ENCODE peak calls at places on chromosomes 16 and 17, in six cellular contexts. One of them, this sample, is unnamed.

GRCh38 chr16:647173-647902 is 1.8 kb upstream of the WDR90 start:
- DNase-seq in H1: no peak
- DNase-seq in HCT116: no peak
- DNase-seq in HepG2: no peak
- DNase-seq in SK-N-SH: no peak
- DNase-seq in K562: no peak
- DNase-seq in this sample: no peak

GRCh38 chr16:69131167-69131748 is 1.1 kb downstream of the CHTF8 start:
- DNase-seq in H1: no peak
- DNase-seq in HCT116: no peak
- DNase-seq in HepG2: no peak
- DNase-seq in SK-N-SH: peak
- DNase-seq in K562: peak
- DNase-seq in this sample: no peak

GRCh38 chr17:50627782-50628601 is 6.7 kb upstream of the ABCC3 start:
- DNase-seq in H1: no peak
- DNase-seq in HCT116: no peak
- DNase-seq in HepG2: peak
- DNase-seq in SK-N-SH: peak
- DNase-seq in K562: no peak
- DNase-seq in this sample: no peak

GRCh38 chr16:85782476-85782875 is 16.9 kb downstream of the EMC8 start:
- DNase-seq in H1: no peak
- DNase-seq in HCT116: no peak
- DNase-seq in HepG2: no peak
- DNase-seq in SK-N-SH: no peak
- DNase-seq in K562: no peak
- DNase-seq in this sample: no peak

GRCh38 chr17:63834431-63835166 is 7.1 kb upstream of the FTSJ3 start:
- DNase-seq in H1: peak
- DNase-seq in HCT116: peak
- DNase-seq in HepG2: peak
- DNase-seq in SK-N-SH: peak
- DNase-seq in K562: peak
- DNase-seq in this sample: no peak

GRCh38 chr17:3747805-3748204 is 24.1 kb downstream of the HASPIN start:
- DNase-seq in H1: no peak
- DNase-seq in HCT116: no peak
- DNase-seq in HepG2: peak
- DNase-seq in SK-N-SH: no peak
- DNase-seq in K562: no peak
- DNase-seq in this sample: no peak

GRCh38 chr17:8557176-8557806 is 73.2 kb downstream of the MYH10 start:
- DNase-seq in H1: no peak
- DNase-seq in HCT116: no peak
- DNase-seq in HepG2: no peak
- DNase-seq in SK-N-SH: no peak
- DNase-seq in K562: no peak
- DNase-seq in this sample: no peak

GRCh38 chr17:42312035-42312284 is 23.7 kb downstream of the STAT5A start:
- DNase-seq in H1: no peak
- DNase-seq in HCT116: no peak
- DNase-seq in HepG2: no peak
- DNase-seq in SK-N-SH: no peak
- DNase-seq in K562: no peak
- DNase-seq in this sample: no peak

GRCh38 chr17:77498056-77498785 is 357.5 kb downstream of the SEC14L1 start:
- DNase-seq in H1: no peak
- DNase-seq in HCT116: no peak
- DNase-seq in HepG2: no peak
- DNase-seq in SK-N-SH: peak
- DNase-seq in K562: no peak
- DNase-seq in this sample: no peak

GRCh38 chr17:21015564-21015963 is 27.2 kb downstream of the USP22 start:
- DNase-seq in H1: no peak
- DNase-seq in HCT116: no peak
- DNase-seq in HepG2: no peak
- DNase-seq in SK-N-SH: no peak
- DNase-seq in K562: no peak
- DNase-seq in this sample: no peak

GRCh38 chr17:21016826-21017225 is 26.0 kb downstream of the USP22 start:
- DNase-seq in H1: no peak
- DNase-seq in HCT116: no peak
- DNase-seq in HepG2: no peak
- DNase-seq in SK-N-SH: no peak
- DNase-seq in K562: no peak
- DNase-seq in this sample: no peak

GRCh38 chr17:21017861-21018260 is 24.9 kb downstream of the USP22 start:
- DNase-seq in H1: no peak
- DNase-seq in HCT116: no peak
- DNase-seq in HepG2: no peak
- DNase-seq in SK-N-SH: no peak
- DNase-seq in K562: no peak
- DNase-seq in this sample: no peak

GRCh38 chr17:21018894-21019293 is 23.9 kb downstream of the USP22 start:
- DNase-seq in H1: no peak
- DNase-seq in HCT116: no peak
- DNase-seq in HepG2: no peak
- DNase-seq in SK-N-SH: no peak
- DNase-seq in K562: no peak
- DNase-seq in this sample: no peak

DNA sequence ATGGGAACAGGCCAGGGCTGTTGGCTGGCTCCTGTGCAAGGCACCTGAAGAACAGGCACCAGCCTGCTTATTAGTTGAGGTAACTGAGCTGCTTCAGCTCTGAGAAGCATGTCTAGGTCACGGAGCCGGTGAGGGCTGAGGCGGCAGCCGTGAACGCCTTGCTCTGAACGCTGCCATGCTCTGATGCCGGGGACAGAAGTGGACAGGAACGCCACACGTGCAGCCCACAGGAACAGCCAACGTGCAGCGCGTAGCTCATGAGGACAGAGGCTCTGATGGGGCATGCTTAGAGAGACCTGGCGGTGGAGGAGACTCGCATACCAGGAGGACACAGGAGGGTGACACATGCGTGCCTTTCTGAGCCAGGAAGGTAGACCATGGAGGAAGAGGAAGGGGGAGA is 25.6 kb downstream of the USP22 start:
- DNase-seq in H1: no peak
- DNase-seq in HCT116: no peak
- DNase-seq in HepG2: no peak
- DNase-seq in SK-N-SH: no peak
- DNase-seq in K562: no peak
- DNase-seq in this sample: no peak
- TF ChIP-seq SIN3A in H1: no peak
- TF ChIP-seq SIN3A in HCT116: no peak
- TF ChIP-seq SIN3A in HepG2: no peak
- TF ChIP-seq SIN3A in SK-N-SH: no peak
- TF ChIP-seq SIN3A in K562: no peak
- TF ChIP-seq SIN3A in this sample: no peak

DNA sequence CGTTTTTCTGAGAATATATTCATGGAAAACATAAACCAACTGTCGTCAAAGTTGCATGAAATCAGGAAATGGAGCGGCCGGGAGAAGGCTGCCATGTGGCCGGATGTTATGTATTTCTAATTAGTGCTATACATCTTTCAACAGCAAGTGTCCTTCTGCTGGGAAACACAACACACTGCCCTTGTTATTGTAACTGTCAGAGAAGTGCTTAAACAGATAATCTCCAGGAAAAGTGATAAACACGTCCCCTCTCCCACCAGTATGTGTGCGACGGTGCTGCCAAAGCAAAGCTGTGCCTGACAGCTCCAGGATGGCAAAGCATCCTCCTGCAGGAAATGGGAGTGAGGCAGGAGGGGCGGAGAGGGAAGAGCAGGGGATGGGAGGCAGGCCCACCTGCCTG is 111.8 kb downstream of the SMG6 start:
- DNase-seq in H1: no peak
- DNase-seq in HCT116: no peak
- DNase-seq in HepG2: no peak
- DNase-seq in SK-N-SH: no peak
- DNase-seq in K562: no peak
- DNase-seq in this sample: no peak
- H3K9ac ChIP-seq in H1: no peak
- H3K9ac ChIP-seq in HCT116: no peak
- H3K9ac ChIP-seq in HepG2: no peak
- H3K9ac ChIP-seq in SK-N-SH: peak
- H3K9ac ChIP-seq in K562: no peak
- H3K9ac ChIP-seq in this sample: no peak

GRCh38 chr17:1797323-1797722 is 32.4 kb downstream of the SMYD4 start:
- DNase-seq in H1: no peak
- DNase-seq in HCT116: no peak
- DNase-seq in HepG2: no peak
- DNase-seq in SK-N-SH: no peak
- DNase-seq in K562: peak
- DNase-seq in this sample: no peak

GRCh38 chr17:1800240-1800639 is 29.5 kb downstream of the SMYD4 start:
- DNase-seq in H1: no peak
- DNase-seq in HCT116: no peak
- DNase-seq in HepG2: no peak
- DNase-seq in SK-N-SH: no peak
- DNase-seq in K562: no peak
- DNase-seq in this sample: no peak

GRCh38 chr17:1808649-1809048 is 21.1 kb downstream of the SMYD4 start:
- DNase-seq in H1: no peak
- DNase-seq in HCT116: no peak
- DNase-seq in HepG2: no peak
- DNase-seq in SK-N-SH: no peak
- DNase-seq in K562: no peak
- DNase-seq in this sample: no peak

GRCh38 chr17:1802429-1802828 is 27.3 kb downstream of the SMYD4 start:
- DNase-seq in H1: no peak
- DNase-seq in HCT116: no peak
- DNase-seq in HepG2: no peak
- DNase-seq in SK-N-SH: no peak
- DNase-seq in K562: no peak
- DNase-seq in this sample: no peak

GRCh38 chr17:1803280-1803679 is 26.4 kb downstream of the SMYD4 start:
- DNase-seq in H1: no peak
- DNase-seq in HCT116: no peak
- DNase-seq in HepG2: no peak
- DNase-seq in SK-N-SH: no peak
- DNase-seq in K562: no peak
- DNase-seq in this sample: no peak
- TF ChIP-seq SIN3A in H1: no peak
- TF ChIP-seq SIN3A in HCT116: no peak
- TF ChIP-seq SIN3A in HepG2: no peak
- TF ChIP-seq SIN3A in SK-N-SH: no peak
- TF ChIP-seq SIN3A in K562: no peak
- TF ChIP-seq SIN3A in this sample: no peak

GRCh38 chr16:23795369-23795768 is 40.4 kb upstream of the PRKCB start:
- DNase-seq in H1: no peak
- DNase-seq in HCT116: no peak
- DNase-seq in HepG2: no peak
- DNase-seq in SK-N-SH: no peak
- DNase-seq in K562: no peak
- DNase-seq in this sample: no peak
- H3K9ac ChIP-seq in H1: no peak
- H3K9ac ChIP-seq in HCT116: no peak
- H3K9ac ChIP-seq in HepG2: no peak
- H3K9ac ChIP-seq in SK-N-SH: no peak
- H3K9ac ChIP-seq in K562: no peak
- H3K9ac ChIP-seq in this sample: no peak

DNA sequence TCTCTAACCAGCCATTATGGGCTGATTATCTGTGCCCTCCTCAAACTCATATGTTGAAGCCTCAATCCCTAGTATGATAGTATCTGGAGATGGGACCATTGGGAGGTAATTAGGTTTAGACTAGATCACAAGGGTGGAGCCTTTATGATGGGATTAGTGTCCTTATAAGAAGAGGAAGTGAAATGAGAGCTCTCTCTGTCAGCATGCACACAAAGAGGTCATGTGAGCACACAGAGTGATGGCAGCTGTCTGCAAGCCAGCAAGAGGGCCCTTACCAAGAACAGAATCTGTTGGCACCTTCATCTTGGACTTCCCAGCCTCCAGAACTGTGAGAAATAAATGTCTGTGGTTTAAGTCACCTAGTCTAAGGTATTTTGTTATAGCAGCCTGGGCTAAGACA is 101.9 kb downstream of the PCTP start:
- DNase-seq in H1: no peak
- DNase-seq in HCT116: no peak
- DNase-seq in HepG2: no peak
- DNase-seq in SK-N-SH: no peak
- DNase-seq in K562: no peak
- DNase-seq in this sample: no peak
- TF ChIP-seq SIN3A in H1: no peak
- TF ChIP-seq SIN3A in HCT116: no peak
- TF ChIP-seq SIN3A in HepG2: no peak
- TF ChIP-seq SIN3A in SK-N-SH: no peak
- TF ChIP-seq SIN3A in K562: no peak
- TF ChIP-seq SIN3A in this sample: no peak

GRCh38 chr17:82490512-82491195 is 28.9 kb upstream of the FOXK2 start:
- DNase-seq in H1: no peak
- DNase-seq in HCT116: no peak
- DNase-seq in HepG2: no peak
- DNase-seq in SK-N-SH: no peak
- DNase-seq in K562: no peak
- DNase-seq in this sample: no peak
- H3K9ac ChIP-seq in H1: no peak
- H3K9ac ChIP-seq in HCT116: no peak
- H3K9ac ChIP-seq in HepG2: no peak
- H3K9ac ChIP-seq in SK-N-SH: no peak
- H3K9ac ChIP-seq in K562: peak
- H3K9ac ChIP-seq in this sample: no peak

GRCh38 chr16:9406039-9406438 is 314.6 kb downstream of the HAPSTR1 start:
- DNase-seq in H1: no peak
- DNase-seq in HCT116: no peak
- DNase-seq in HepG2: no peak
- DNase-seq in SK-N-SH: no peak
- DNase-seq in K562: no peak
- DNase-seq in this sample: no peak

GRCh38 chr16:9404811-9405210 is 313.4 kb downstream of the HAPSTR1 start:
- DNase-seq in H1: no peak
- DNase-seq in HCT116: no peak
- DNase-seq in HepG2: no peak
- DNase-seq in SK-N-SH: no peak
- DNase-seq in K562: no peak
- DNase-seq in this sample: no peak

GRCh38 chr16:9408297-9408696 is 316.9 kb downstream of the HAPSTR1 start:
- DNase-seq in H1: no peak
- DNase-seq in HCT116: no peak
- DNase-seq in HepG2: no peak
- DNase-seq in SK-N-SH: no peak
- DNase-seq in K562: no peak
- DNase-seq in this sample: no peak

GRCh38 chr16:9409753-9410493 is 318.5 kb downstream of the HAPSTR1 start:
- DNase-seq in H1: no peak
- DNase-seq in HCT116: no peak
- DNase-seq in HepG2: no peak
- DNase-seq in SK-N-SH: peak
- DNase-seq in K562: no peak
- DNase-seq in this sample: no peak

GRCh38 chr16:9407206-9407758 is 315.8 kb downstream of the HAPSTR1 start:
- DNase-seq in H1: no peak
- DNase-seq in HCT116: no peak
- DNase-seq in HepG2: no peak
- DNase-seq in SK-N-SH: no peak
- DNase-seq in K562: no peak
- DNase-seq in this sample: no peak
- TF ChIP-seq SIN3A in H1: no peak
- TF ChIP-seq SIN3A in HCT116: no peak
- TF ChIP-seq SIN3A in HepG2: no peak
- TF ChIP-seq SIN3A in SK-N-SH: no peak
- TF ChIP-seq SIN3A in K562: no peak
- TF ChIP-seq SIN3A in this sample: no peak

GRCh38 chr16:87636050-87636684 is 33.9 kb downstream of the JPH3 start:
- DNase-seq in H1: peak
- DNase-seq in HCT116: peak
- DNase-seq in HepG2: peak
- DNase-seq in SK-N-SH: peak
- DNase-seq in K562: peak
- DNase-seq in this sample: no peak
- H3K9ac ChIP-seq in H1: no peak
- H3K9ac ChIP-seq in HCT116: peak
- H3K9ac ChIP-seq in HepG2: no peak
- H3K9ac ChIP-seq in SK-N-SH: no peak
- H3K9ac ChIP-seq in K562: no peak
- H3K9ac ChIP-seq in this sample: no peak